ENCODE peak calls at places on chromosome 10, in four cellular contexts. One of them, this sample, is unnamed.

GRCh38 chr10:56481521-56482091 is 120.5 kb upstream of the ZWINT start:
- DNase-seq in A549: no peak
- DNase-seq in Jurkat, Clone E6-1: no peak
- DNase-seq in EH: no peak
- DNase-seq in this sample: no peak

GRCh38 chr10:47173929-47174442 is 126.0 kb upstream of the GDF10 start:
- DNase-seq in EH: peak
- DNase-seq in A549: no peak
- DNase-seq in Jurkat, Clone E6-1: no peak
- DNase-seq in this sample: no peak

GRCh38 chr10:5234106-5234877 is 37.7 kb downstream of the AKR1C4 start:
- DNase-seq in EH: peak
- DNase-seq in A549: peak
- DNase-seq in Jurkat, Clone E6-1: peak
- DNase-seq in this sample: no peak

GRCh38 chr10:86288695-86289576 is 77.7 kb downstream of the GRID1 start:
- DNase-seq in Jurkat, Clone E6-1: no peak
- DNase-seq in A549: no peak
- DNase-seq in EH: no peak
- DNase-seq in this sample: no peak

GRCh38 chr10:66928000-66928770 is 2.3 kb downstream of the LRRTM3 start:
- DNase-seq in A549: no peak
- DNase-seq in Jurkat, Clone E6-1: no peak
- DNase-seq in EH: peak
- DNase-seq in this sample: no peak

GRCh38 chr10:69124558-69125121 is 662 bp downstream of the VPS26A start:
- DNase-seq in EH: peak
- DNase-seq in A549: peak
- DNase-seq in Jurkat, Clone E6-1: peak
- DNase-seq in this sample: no peak

GRCh38 chr10:97396056-97396455 is 5.1 kb downstream of the RRP12 start:
- DNase-seq in Jurkat, Clone E6-1: no peak
- DNase-seq in EH: no peak
- DNase-seq in A549: no peak
- DNase-seq in this sample: no peak

GRCh38 chr10:12566161-12567115 is 217.1 kb downstream of the CAMK1D start:
- DNase-seq in A549: no peak
- DNase-seq in EH: no peak
- DNase-seq in Jurkat, Clone E6-1: no peak
- DNase-seq in this sample: no peak

GRCh38 chr10:103889121-103889720 is 28.8 kb downstream of the STN1 start:
- DNase-seq in Jurkat, Clone E6-1: no peak
- DNase-seq in A549: no peak
- DNase-seq in EH: no peak
- DNase-seq in this sample: no peak

GRCh38 chr10:33129987-33130386 is 172.0 kb upstream of the ITGB1 start:
- DNase-seq in A549: peak
- DNase-seq in Jurkat, Clone E6-1: no peak
- DNase-seq in EH: peak
- DNase-seq in this sample: no peak

GRCh38 chr10:35797187-35797586 is 155.1 kb upstream of the FZD8 start:
- DNase-seq in EH: peak
- DNase-seq in Jurkat, Clone E6-1: no peak
- DNase-seq in A549: no peak
- DNase-seq in this sample: no peak

GRCh38 chr10:124992462-124993344 is 50.8 kb downstream of the ZRANB1 start:
- DNase-seq in EH: peak
- DNase-seq in A549: peak
- DNase-seq in Jurkat, Clone E6-1: peak
- DNase-seq in this sample: no peak

GRCh38 chr10:129754211-129755050 is 209.6 kb downstream of the EBF3 start:
- DNase-seq in A549: no peak
- DNase-seq in Jurkat, Clone E6-1: peak
- DNase-seq in EH: no peak
- DNase-seq in this sample: no peak

GRCh38 chr10:3395041-3395440 is 222.5 kb upstream of the PITRM1 start:
- DNase-seq in A549: no peak
- DNase-seq in EH: no peak
- DNase-seq in Jurkat, Clone E6-1: no peak
- DNase-seq in this sample: no peak

GRCh38 chr10:72375585-72375984 is 20.9 kb upstream of the DNAJB12 start:
- DNase-seq in EH: peak
- DNase-seq in Jurkat, Clone E6-1: no peak
- DNase-seq in A549: peak
- DNase-seq in this sample: no peak